ENCODE peak calls at places on chromosomes 1 and 21, in four cellular contexts. Q is GM23338, D is endothelial cell of umbilical vein, T is body of pancreas. O is an unnamed sample.

GRCh38 chr1:15432327-15432726 is 5.9 kb upstream of the CTRC start:
- DNase-seq in Q (peak; percentile 38), D (no peak), T (peak; percentile 96), O (no peak)

GRCh38 chr1:217136895-217137205 is 413.6 kb upstream of the ESRRG start:
- DNase-seq in Q (peak; percentile 46), D (no peak), T (no peak), O (no peak)

GRCh38 chr1:21872445-21873079 is 60.5 kb downstream of the LDLRAD2 start:
- DNase-seq in Q (no peak), D (no peak), T (no peak), O (no peak)

GRCh38 chr1:111955755-111956154 is 33.7 kb downstream of the KCND3 start:
- DNase-seq in Q (no peak), D (no peak), T (peak; percentile 24), O (no peak)

GRCh38 chr1:73593379-73593778 is 604.6 kb downstream of the LRRIQ3 start:
- DNase-seq in Q (peak; percentile 44), D (peak; percentile 83), T (peak; percentile 45), O (no peak)

GRCh38 chr1:69947837-69948236 is 257.5 kb downstream of the LRRC40 start:
- DNase-seq in Q (no peak), D (no peak), T (no peak), O (no peak)

GRCh38 chr1:41341756-41342562 is 19.3 kb upstream of the FOXO6 start:
- DNase-seq in Q (no peak), D (peak; percentile 77), T (peak; percentile 71), O (no peak)

GRCh38 chr21:44653656-44654575 is 543 bp downstream of the KRTAP12-4 start:
- DNase-seq in Q (no peak), D (no peak), T (no peak), O (no peak)

GRCh38 chr1:28111157-28111556 is 22.7 kb upstream of the EYA3 start:
- DNase-seq in Q (no peak), D (peak; percentile 31), T (no peak), O (no peak)

GRCh38 chr1:204528241-204528640 is 12.0 kb downstream of the MDM4 start:
- DNase-seq in Q (no peak), D (no peak), T (no peak), O (no peak)

GRCh38 chr1:187032982-187033705 is 204.4 kb downstream of the PLA2G4A start:
- DNase-seq in Q (no peak), D (peak; percentile 75), T (no peak), O (no peak)

GRCh38 chr1:81142099-81142776 is 658.5 kb upstream of the ADGRL2 start:
- DNase-seq in Q (no peak), D (peak; percentile 54), T (no peak), O (no peak)

GRCh38 chr1:150257624-150258274 is at the start of gene CA14:
- DNase-seq in Q (peak; percentile 72), D (no peak), T (no peak), O (no peak)
- H3K4me3 ChIP-seq in Q (peak within 1 kb of the TSS; percentile 88), D (no peak within 1 kb of the TSS), T (no peak within 1 kb of the TSS), O (no peak within 1 kb of the TSS)

GRCh38 chr1:31671147-31671546 is 26.5 kb upstream of the PEF1 start:
- DNase-seq in Q (no peak), D (no peak), T (no peak), O (no peak)

GRCh38 chr1:31669433-31669785 is 24.7 kb upstream of the PEF1 start:
- DNase-seq in Q (no peak), D (no peak), T (no peak), O (no peak)

GRCh38 chr1:31670583-31670944 is 25.9 kb upstream of the PEF1 start:
- DNase-seq in Q (no peak), D (no peak), T (no peak), O (no peak)

GRCh38 chr1:31668303-31668883 is 23.7 kb upstream of the PEF1 start:
- DNase-seq in Q (no peak), D (no peak), T (no peak), O (no peak)

GRCh38 chr1:31669786-31670582 is 25.3 kb upstream of the PEF1 start:
- DNase-seq in Q (peak; percentile 65), D (peak; percentile 77), T (peak; percentile 97), O (peak; percentile 83)
- TF ChIP-seq CTCF in Q (peak; percentile 34), D (peak; percentile 29), T (no peak), O (peak; percentile 26)

DNA sequence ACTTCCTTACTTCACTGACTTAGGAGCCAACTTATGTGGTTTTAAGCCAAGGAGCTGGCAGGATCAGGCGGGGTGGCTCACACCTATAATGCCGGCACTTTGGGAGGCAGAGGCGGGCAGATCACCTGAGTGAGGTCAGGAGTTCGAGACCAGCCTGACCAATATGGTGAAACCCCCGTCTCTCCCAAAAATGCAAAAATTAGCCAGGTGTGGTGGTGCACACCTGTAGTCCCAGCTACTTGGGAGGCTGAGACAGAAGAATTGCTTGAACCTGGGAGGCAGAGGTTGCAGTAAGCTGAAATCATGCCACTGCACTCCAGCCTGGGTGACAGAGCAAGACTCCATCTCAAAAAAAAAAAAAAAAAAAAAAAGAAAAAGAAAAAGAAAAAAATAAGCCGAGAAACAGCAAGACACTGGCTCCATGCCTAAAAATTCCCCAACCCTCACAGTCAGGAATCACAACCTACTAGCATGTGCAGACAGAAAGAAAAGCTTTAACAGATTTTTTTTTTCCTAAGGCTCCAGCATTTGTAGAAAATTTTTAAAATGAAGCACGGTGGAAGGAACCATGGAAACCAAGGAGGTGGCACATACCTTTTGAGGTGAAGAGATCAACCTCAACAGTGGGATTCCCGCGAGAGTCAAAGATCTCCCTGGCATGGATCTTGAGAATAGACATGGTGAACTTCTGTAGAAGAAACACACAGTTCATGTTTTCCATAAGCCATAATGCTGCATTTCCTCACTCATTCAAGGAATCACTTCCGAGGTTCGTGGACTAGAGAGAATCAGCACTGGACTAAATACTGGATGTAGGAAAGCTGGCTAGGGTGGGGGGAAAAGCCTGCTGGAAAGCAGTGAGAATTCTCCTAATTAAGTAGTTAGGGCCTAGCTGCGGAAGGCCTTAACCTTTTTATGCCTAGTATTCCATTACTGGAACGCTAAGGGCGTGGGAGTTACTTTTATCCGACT is 4.0 kb downstream of the ENO1 start:
- DNase-seq in Q (no peak), D (no peak), T (no peak), O (no peak)
- H3K4me1 ChIP-seq in Q (peaks cover 45% of the 10 kb centered on the region), D (peaks cover 53% of the 10 kb centered on the region), T (peaks cover 68% of the 10 kb centered on the region), O (peaks cover 71% of the 10 kb centered on the region)

DNA sequence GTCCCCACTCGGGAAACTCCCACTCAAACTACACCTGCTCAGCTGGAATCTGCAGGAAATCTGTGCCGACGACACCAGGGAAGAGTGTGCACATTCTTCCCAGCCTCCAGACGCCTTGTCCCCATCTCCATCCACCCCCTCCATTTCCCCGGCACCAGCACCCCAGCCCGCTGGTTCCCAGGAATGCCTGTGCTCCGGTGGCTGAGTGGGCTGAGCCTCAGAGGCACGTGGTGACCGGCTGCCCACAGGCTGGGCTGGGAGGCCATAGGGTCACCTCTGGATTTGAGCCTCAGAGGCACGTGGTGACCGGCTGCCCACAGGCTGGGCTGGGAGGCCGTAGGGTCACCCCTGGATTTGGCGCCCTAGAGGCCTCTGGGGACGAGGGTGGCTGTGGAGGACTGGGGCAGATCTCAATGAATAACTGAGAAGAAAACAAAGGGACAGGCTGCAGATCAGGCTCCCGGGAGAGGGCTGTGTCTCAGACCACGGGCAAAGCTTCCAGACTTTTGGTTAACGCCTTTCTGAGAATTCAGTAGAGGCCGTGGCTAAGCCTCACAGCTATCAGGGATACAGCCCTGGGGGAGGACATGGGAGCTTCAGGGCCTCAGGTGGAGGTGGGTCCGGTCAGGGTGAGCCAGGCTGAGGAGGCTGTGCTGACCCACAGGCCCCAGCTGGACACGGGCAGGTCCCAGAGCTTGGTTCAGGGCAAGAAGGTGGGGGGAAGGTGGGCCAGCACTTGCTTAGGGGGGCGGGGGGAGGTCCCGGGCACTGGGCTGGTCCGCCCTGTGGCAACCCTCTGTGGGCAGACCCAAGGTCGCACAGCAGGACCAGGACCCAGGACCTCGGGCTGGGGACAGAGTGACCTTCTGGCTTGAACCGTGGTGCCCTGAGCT is 17.3 kb upstream of the TTLL10 start:
- DNase-seq in Q (no peak), D (no peak), T (no peak), O (no peak)
- H3K4me3 ChIP-seq in Q (no peak overlapping the region), D (no peak overlapping the region), T (no peak overlapping the region), O (no peak overlapping the region)

GRCh38 chr1:42747125-42747524 is 7.1 kb upstream of the CLDN19 start:
- DNase-seq in Q (peak; percentile 68), D (peak; percentile 22), T (peak; percentile 60), O (peak; percentile 52)
- TF ChIP-seq CTCF in Q (peak; percentile 92), D (peak; percentile 78), T (peak; percentile 46), O (peak; percentile 65)

GRCh38 chr1:181459067-181459466 is 24.2 kb upstream of the CACNA1E start:
- DNase-seq in Q (no peak), D (no peak), T (no peak), O (no peak)

GRCh38 chr1:181452746-181453145 is 30.6 kb upstream of the CACNA1E start:
- DNase-seq in Q (no peak), D (no peak), T (no peak), O (no peak)

GRCh38 chr1:181456551-181456950 is 26.8 kb upstream of the CACNA1E start:
- DNase-seq in Q (no peak), D (no peak), T (no peak), O (no peak)

GRCh38 chr1:181453541-181454201 is 29.6 kb upstream of the CACNA1E start:
- DNase-seq in Q (no peak), D (no peak), T (no peak), O (no peak)

GRCh38 chr1:181458419-181458818 is 24.9 kb upstream of the CACNA1E start:
- DNase-seq in Q (no peak), D (no peak), T (no peak), O (no peak)
- H3K4me1 ChIP-seq in Q (no peaks in the 10 kb centered on the region), D (no peaks in the 10 kb centered on the region), T (no peaks in the 10 kb centered on the region), O (no peaks in the 10 kb centered on the region)

GRCh38 chr1:7940745-7941436 is at the start of gene TNFRSF9:
- DNase-seq in Q (no peak), D (peak; percentile 58), T (peak; percentile 33), O (no peak)

GRCh38 chr1:7941437-7941793 is 776 bp upstream of the TNFRSF9 start:
- DNase-seq in Q (no peak), D (no peak), T (no peak), O (no peak)

GRCh38 chr1:7940034-7940433 is 605 bp downstream of the TNFRSF9 start:
- DNase-seq in Q (no peak), D (no peak), T (no peak), O (no peak)

GRCh38 chr1:7943295-7943694 is 2.7 kb upstream of the TNFRSF9 start:
- DNase-seq in Q (no peak), D (no peak), T (no peak), O (no peak)

DNA sequence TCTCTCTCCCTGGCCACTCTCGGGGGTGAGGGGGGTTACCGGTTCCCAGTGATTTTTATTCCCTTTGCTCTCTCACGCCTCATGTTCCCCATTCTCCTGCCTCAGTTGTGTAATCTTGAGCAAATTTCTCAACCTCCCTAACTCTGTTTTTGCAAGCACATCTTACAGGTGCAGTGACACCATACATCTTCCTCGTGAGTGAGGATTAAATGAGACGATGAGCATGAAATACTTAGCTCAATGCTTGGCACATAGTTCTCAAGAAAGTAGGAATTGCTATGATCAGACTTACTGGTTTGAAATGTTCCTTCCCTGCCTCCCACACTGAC is 2.0 kb upstream of the TNFRSF9 start:
- DNase-seq in Q (no peak), D (no peak), T (no peak), O (no peak)
- H3K4me3 ChIP-seq in Q (peak overlapping the region; percentile 35), D (no peak overlapping the region), T (no peak overlapping the region), O (peak overlapping the region; percentile 35)

GRCh38 chr1:212595787-212596714 is 12.5 kb upstream of the ATF3 start:
- DNase-seq in Q (peak; percentile 69), D (peak; percentile 96), T (peak; percentile 34), O (peak; percentile 22)
- TF ChIP-seq CTCF in Q (peak; percentile 72), D (peak; percentile 55), T (peak; percentile 22), O (peak; percentile 41)

O was measured in heart right ventricle.